ENCODE peak calls at places on chromosomes 2 and 18, in eight cellular contexts. V is H1, W is Peyer's patch, Z is left lung, O is hepatocyte, B is heart right ventricle, J is sigmoid colon, F is colonic mucosa. Q is an unnamed sample. For H3K4me1, the result is how much of the 10 kb centered on the place peaks cover.

GRCh38 chr2:46963210-46963609 is 47.6 kb upstream of the MCFD2 start:
- DNase-seq in V (no peak), W (no peak), Z (no peak), O (no peak), B (no peak), J (no peak), F (no peak), Q (no peak)

GRCh38 chr2:88828397-88829137 is 137.1 kb downstream of the RPIA start:
- DNase-seq in V (no peak), W (no peak), Z (no peak), O (no peak), B (peak), J (no peak), F (no peak), Q (no peak)

GRCh38 chr18:2089416-2089815 is 481.9 kb downstream of the METTL4 start:
- DNase-seq in V (no peak), W (no peak), Z (no peak), O (no peak), B (no peak), J (no peak), F (no peak), Q (no peak)

GRCh38 chr2:156935611-156936010 is 321.9 kb upstream of the GALNT5 start:
- DNase-seq in V (no peak), W (no peak), Z (no peak), O (no peak), B (no peak), J (no peak), F (no peak), Q (no peak)

GRCh38 chr2:219497495-219498279 is 1.0 kb upstream of the GMPPA start:
- DNase-seq in V (no peak), W (peak), Z (peak), O (peak), B (peak), J (peak), F (peak), Q (peak)

GRCh38 chr2:34423301-34423700 is 824.2 kb upstream of the FAM98A start:
- DNase-seq in V (no peak), W (no peak), Z (no peak), O (no peak), B (no peak), J (no peak), F (no peak), Q (no peak)

GRCh38 chr18:31943895-31944816 is 1.2 kb upstream of the TRAPPC8 start:
- DNase-seq in V (no peak), W (no peak), Z (no peak), O (no peak), B (no peak), J (no peak), F (no peak), Q (peak)

GRCh38 chr2:174510583-174511189 is 23.9 kb upstream of the GPR155 start:
- DNase-seq in V (no peak), W (no peak), Z (no peak), O (no peak), B (no peak), J (no peak), F (no peak), Q (peak)

GRCh38 chr2:239108459-239108858 is 260.6 kb downstream of the TWIST2 start:
- DNase-seq in V (no peak), W (no peak), Z (no peak), O (no peak), B (no peak), J (no peak), F (no peak), Q (no peak)

DNA sequence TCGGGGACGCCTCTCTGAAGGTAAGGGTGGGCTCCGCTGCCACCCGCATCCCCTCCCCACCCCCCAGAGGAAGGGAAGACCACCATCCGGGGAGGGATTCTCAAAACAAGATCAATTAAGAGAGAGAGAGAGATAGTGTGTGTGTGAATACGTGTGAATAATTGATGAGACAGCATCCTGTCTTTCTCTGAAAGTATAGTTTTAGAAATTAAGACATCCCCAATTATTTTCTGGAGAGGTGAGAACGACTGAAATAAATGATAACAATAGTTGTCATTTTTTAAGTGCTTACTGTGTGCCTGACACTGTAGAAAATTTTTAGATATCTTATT is 751 bp downstream of the IL18R1 start:
- DNase-seq in V (no peak), W (no peak), Z (no peak), O (no peak), B (no peak), J (no peak), F (no peak), Q (no peak)
- H3K27ac ChIP-seq in V (no peak), W (peak), Z (peak), O (no peak), B (no peak), J (no peak), F (peak), Q (no peak)

GRCh38 chr2:65518751-65519150 is 86.4 kb upstream of the SPRED2 start:
- DNase-seq in V (no peak), W (no peak), Z (no peak), O (no peak), B (no peak), J (no peak), F (no peak), Q (no peak)
- H3K4me1 ChIP-seq in V (under half), W (under half), Z (under half), O (under half), B (under half), J (under half), F (under half), Q (under half)

DNA sequence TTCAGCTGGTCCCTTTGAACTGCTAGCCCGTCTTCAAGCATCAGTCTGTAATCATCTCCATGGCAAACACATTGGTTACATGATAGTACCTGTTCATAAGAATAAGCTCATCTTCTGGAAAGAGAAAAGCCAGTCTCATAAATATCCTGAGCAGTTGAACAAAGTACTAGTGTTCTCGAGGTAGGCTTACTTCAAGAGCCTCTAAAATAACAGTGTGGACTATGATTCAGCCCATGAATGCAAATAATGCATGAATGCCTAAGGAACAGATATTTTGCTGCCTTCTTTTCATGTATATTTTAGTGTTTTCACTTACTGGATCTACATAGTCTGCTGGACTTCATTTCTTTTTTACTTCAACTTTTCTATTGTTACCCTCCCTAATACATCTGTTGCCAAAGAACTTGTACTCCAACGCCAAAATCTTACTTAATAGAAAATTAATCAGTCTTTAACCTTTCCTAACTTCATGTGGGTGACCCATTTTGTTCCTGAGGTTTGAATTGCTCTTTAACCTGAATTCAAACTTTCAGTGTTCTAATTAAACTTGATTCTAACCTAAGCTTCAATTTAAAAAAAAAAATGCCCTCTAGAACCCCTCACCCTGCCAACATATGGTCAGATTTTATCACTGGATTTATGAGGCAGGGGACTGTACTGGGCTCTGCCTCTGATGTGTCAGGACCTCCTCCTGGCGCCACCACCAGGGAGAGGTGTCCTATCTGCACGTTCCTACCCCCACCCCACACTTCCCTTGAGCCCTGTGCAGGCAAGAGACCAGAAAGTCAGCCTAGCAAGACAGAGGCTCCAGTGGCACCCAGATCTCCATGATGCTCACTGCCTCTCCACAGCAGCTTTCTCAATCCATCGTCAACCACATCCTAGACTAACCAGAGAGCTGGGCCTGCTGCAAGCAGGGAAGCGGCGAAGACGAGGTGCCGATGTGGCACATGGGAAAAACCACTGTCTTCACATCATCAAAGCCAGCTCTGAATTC is 264.7 kb upstream of the ID2 start:
- DNase-seq in V (no peak), W (no peak), Z (no peak), O (no peak), B (no peak), J (peak), F (no peak), Q (no peak)
- H3K4me3 ChIP-seq in V (no peak), W (no peak), Z (no peak), O (no peak), B (no peak), J (no peak), F (no peak), Q (no peak)

DNA sequence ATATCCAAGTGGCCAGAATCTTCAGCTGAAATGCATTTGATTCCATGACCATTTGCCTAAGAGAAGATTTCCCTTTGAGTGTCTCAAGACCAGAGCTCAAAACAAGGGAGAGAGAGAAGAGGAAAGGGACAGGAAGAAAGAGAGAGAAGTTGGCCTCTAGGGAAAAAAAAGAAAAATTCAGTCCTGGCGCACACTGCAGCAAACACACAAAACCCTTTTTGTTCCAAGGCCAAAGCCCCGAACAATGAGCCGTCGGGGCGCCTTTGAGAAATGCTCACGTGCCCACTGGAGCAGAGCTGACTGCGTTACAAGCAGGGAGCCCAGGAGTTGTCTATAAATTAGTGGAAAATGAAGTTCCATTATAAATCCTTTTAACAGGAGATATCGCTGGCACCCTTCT is 32.0 kb upstream of the NCKAP5 start:
- DNase-seq in V (no peak), W (no peak), Z (no peak), O (no peak), B (no peak), J (no peak), F (no peak), Q (no peak)
- H3K27ac ChIP-seq in V (no peak), W (no peak), Z (no peak), O (no peak), B (no peak), J (no peak), F (no peak), Q (no peak)